ENCODE peak calls at places on chromosomes 1 and 21, in eight cellular contexts. Y is CD4-positive, alpha-beta T cell; L is AG10803; N is amniotic stem cell; D is neural progenitor cell; Q is non-pigmented ciliary epithelial cell; P is omental fat pad; M is choroid plexus epithelial cell. O is an unnamed sample.

GRCh38 chr1:202016022-202016624 is 5.7 kb downstream of the ELF3 start:
- DNase-seq in Y (no peak), L (peak), N (peak), D (no peak), Q (no peak), P (no peak), M (peak), O (no peak)

GRCh38 chr1:57845041-57845440 is 421.2 kb upstream of the DAB1 start:
- DNase-seq in Y (no peak), L (peak), N (no peak), D (no peak), Q (no peak), P (no peak), M (peak), O (no peak)

GRCh38 chr1:53148123-53148522 is 5.7 kb upstream of the SLC1A7 start:
- DNase-seq in Y (no peak), L (peak), N (no peak), D (no peak), Q (no peak), P (no peak), M (no peak), O (no peak)

GRCh38 chr1:20411196-20411980 is 74.6 kb downstream of the CAMK2N1 start:
- DNase-seq in Y (no peak), L (peak), N (peak), D (no peak), Q (peak), P (no peak), M (peak), O (no peak)

GRCh38 chr21:33817663-33818433 is 97.8 kb downstream of the ATP5PO start:
- DNase-seq in Y (no peak), L (no peak), N (no peak), D (peak), Q (no peak), P (no peak), M (peak), O (no peak)

GRCh38 chr1:114201486-114201885 is 47.8 kb upstream of the SYT6 start:
- DNase-seq in Y (no peak), L (no peak), N (no peak), D (no peak), Q (no peak), P (no peak), M (no peak), O (no peak)

GRCh38 chr1:16110456-16110855 is 37.0 kb upstream of the FAM131C start:
- DNase-seq in Y (no peak), L (no peak), N (no peak), D (no peak), Q (no peak), P (no peak), M (no peak), O (no peak)

GRCh38 chr1:21491483-21492170 is 17.6 kb upstream of the ALPL start:
- DNase-seq in Y (no peak), L (peak), N (peak), D (no peak), Q (no peak), P (no peak), M (peak), O (no peak)

GRCh38 chr1:61135286-61135685 is 52.9 kb downstream of the NFIA start:
- DNase-seq in Y (no peak), L (no peak), N (no peak), D (no peak), Q (no peak), P (no peak), M (no peak), O (no peak)

GRCh38 chr1:110207831-110208230 is 2.3 kb upstream of the KCNC4 start:
- DNase-seq in Y (peak), L (peak), N (peak), D (peak), Q (no peak), P (peak), M (peak), O (peak)

GRCh38 chr1:110166861-110167260 is 16.6 kb downstream of the SLC6A17 start:
- DNase-seq in Y (no peak), L (no peak), N (no peak), D (no peak), Q (no peak), P (no peak), M (no peak), O (no peak)

GRCh38 chr1:235068155-235069121 is 60.2 kb downstream of the TOMM20 start:
- DNase-seq in Y (no peak), L (peak), N (no peak), D (no peak), Q (no peak), P (no peak), M (peak), O (no peak)

GRCh38 chr1:207867136-207868081 is 43.5 kb downstream of the CD34 start:
- DNase-seq in Y (no peak), L (no peak), N (no peak), D (no peak), Q (no peak), P (no peak), M (no peak), O (no peak)

GRCh38 chr1:184387069-184387870 is 441 bp downstream of the C1orf21 start:
- DNase-seq in Y (peak), L (no peak), N (peak), D (peak), Q (no peak), P (no peak), M (peak), O (peak)

GRCh38 chr1:189429610-189430009 is 1048.1 kb downstream of the BRINP3 start:
- DNase-seq in Y (no peak), L (no peak), N (no peak), D (peak), Q (no peak), P (no peak), M (peak), O (no peak)

GRCh38 chr1:104991702-104992101 is 1242.0 kb downstream of the AMY1C start:
- DNase-seq in Y (no peak), L (no peak), N (no peak), D (no peak), Q (no peak), P (no peak), M (no peak), O (no peak)

GRCh38 chr1:235409045-235409820 is 42.0 kb downstream of the TBCE start:
- DNase-seq in Y (no peak), L (no peak), N (no peak), D (no peak), Q (no peak), P (no peak), M (no peak), O (no peak)

GRCh38 chr1:17588048-17588781 is 48.7 kb downstream of the ARHGEF10L start:
- DNase-seq in Y (no peak), L (peak), N (no peak), D (peak), Q (no peak), P (no peak), M (peak), O (no peak)

GRCh38 chr1:3127738-3128137 is 58.7 kb downstream of the PRDM16 start:
- DNase-seq in Y (no peak), L (no peak), N (no peak), D (no peak), Q (no peak), P (no peak), M (no peak), O (no peak)

GRCh38 chr1:156212130-156212529 is 677 bp upstream of the PMF1 start:
- DNase-seq in Y (no peak), L (no peak), N (no peak), D (no peak), Q (no peak), P (no peak), M (no peak), O (no peak)

GRCh38 chr1:231335663-231336602 is 1.7 kb downstream of the EXOC8 start:
- DNase-seq in Y (no peak), L (no peak), N (no peak), D (no peak), Q (no peak), P (no peak), M (no peak), O (no peak)

GRCh38 chr1:109383087-109383779 is 14.5 kb downstream of the SORT1 start:
- DNase-seq in Y (no peak), L (no peak), N (no peak), D (peak), Q (no peak), P (no peak), M (no peak), O (no peak)

GRCh38 chr1:67682659-67683197 is 2.3 kb upstream of the GADD45A start:
- DNase-seq in Y (no peak), L (peak), N (peak), D (no peak), Q (peak), P (no peak), M (peak), O (no peak)

GRCh38 chr1:77686784-77687518 is 4.5 kb upstream of the ZZZ3 start:
- DNase-seq in Y (peak), L (no peak), N (no peak), D (peak), Q (no peak), P (no peak), M (no peak), O (no peak)

O was measured in tibial nerve.